ENCODE peak calls at places on chromosome 13, in four cellular contexts. One of them, this sample, is unnamed.

GRCh38 chr13:46668302-46668720 is 115.3 kb downstream of the LRCH1 start:
- DNase-seq in K562: no peak
- DNase-seq in GM12878: no peak
- DNase-seq in HepG2: no peak
- DNase-seq in this sample: no peak

GRCh38 chr13:21799671-21800070 is 128.8 kb downstream of the FGF9 start:
- DNase-seq in K562: no peak
- DNase-seq in GM12878: no peak
- DNase-seq in HepG2: no peak
- DNase-seq in this sample: no peak

GRCh38 chr13:42102961-42103688 is 54.7 kb downstream of the DGKH start:
- DNase-seq in K562: no peak
- DNase-seq in GM12878: no peak
- DNase-seq in HepG2: no peak
- DNase-seq in this sample: no peak

GRCh38 chr13:28415994-28416411 is 78.9 kb downstream of the FLT1 start:
- DNase-seq in K562: no peak
- DNase-seq in GM12878: no peak
- DNase-seq in HepG2: no peak
- DNase-seq in this sample: no peak

GRCh38 chr13:30038884-30039283 is 188.5 kb upstream of the UBL3 start:
- DNase-seq in K562: no peak
- DNase-seq in GM12878: no peak
- DNase-seq in HepG2: no peak
- DNase-seq in this sample: no peak

GRCh38 chr13:102597029-102598015 is 536 bp downstream of the TPP2 start:
- DNase-seq in K562: peak
- DNase-seq in GM12878: no peak
- DNase-seq in HepG2: no peak
- DNase-seq in this sample: no peak

GRCh38 chr13:44434441-44435141 is 61.0 kb downstream of the SERP2 start:
- DNase-seq in K562: no peak
- DNase-seq in GM12878: no peak
- DNase-seq in HepG2: no peak
- DNase-seq in this sample: no peak

GRCh38 chr13:94813920-94814500 is 101.7 kb upstream of the SOX21 start:
- DNase-seq in K562: no peak
- DNase-seq in GM12878: peak
- DNase-seq in HepG2: no peak
- DNase-seq in this sample: no peak

GRCh38 chr13:109381546-109382180 is 404.7 kb downstream of the IRS2 start:
- DNase-seq in K562: no peak
- DNase-seq in GM12878: no peak
- DNase-seq in HepG2: no peak
- DNase-seq in this sample: no peak

GRCh38 chr13:62799038-62799535 is 1383.4 kb upstream of the PCDH20 start:
- DNase-seq in K562: no peak
- DNase-seq in GM12878: no peak
- DNase-seq in HepG2: no peak
- DNase-seq in this sample: no peak

GRCh38 chr13:90689111-90689510 is 658.4 kb upstream of the MIR17HG start:
- DNase-seq in K562: no peak
- DNase-seq in GM12878: no peak
- DNase-seq in HepG2: no peak
- DNase-seq in this sample: no peak

GRCh38 chr13:27826379-27827353 is 34.4 kb downstream of the GSX1 start:
- DNase-seq in K562: peak
- DNase-seq in GM12878: peak
- DNase-seq in HepG2: peak
- DNase-seq in this sample: peak

GRCh38 chr13:108549989-108550388 is 79.4 kb upstream of the MYO16 start:
- DNase-seq in K562: no peak
- DNase-seq in GM12878: no peak
- DNase-seq in HepG2: no peak
- DNase-seq in this sample: no peak

GRCh38 chr13:99442273-99442895 is 58.9 kb upstream of the TM9SF2 start:
- DNase-seq in K562: peak
- DNase-seq in GM12878: no peak
- DNase-seq in HepG2: peak
- DNase-seq in this sample: peak

GRCh38 chr13:95457294-95457693 is 95.2 kb upstream of the CLDN10 start:
- DNase-seq in K562: no peak
- DNase-seq in GM12878: peak
- DNase-seq in HepG2: no peak
- DNase-seq in this sample: no peak

GRCh38 chr13:98483636-98484288 is 93.1 kb downstream of the STK24 start:
- DNase-seq in K562: no peak
- DNase-seq in GM12878: no peak
- DNase-seq in HepG2: no peak
- DNase-seq in this sample: no peak

GRCh38 chr13:68358218-68358817 is 1128.2 kb upstream of the PCDH9 start:
- DNase-seq in K562: no peak
- DNase-seq in GM12878: no peak
- DNase-seq in HepG2: no peak
- DNase-seq in this sample: no peak

GRCh38 chr13:79990048-79990447 is 350.9 kb downstream of the SPRY2 start:
- DNase-seq in K562: no peak
- DNase-seq in GM12878: no peak
- DNase-seq in HepG2: no peak
- DNase-seq in this sample: no peak

GRCh38 chr13:111539791-111540446 is 219.5 kb downstream of the TEX29 start:
- DNase-seq in K562: no peak
- DNase-seq in GM12878: no peak
- DNase-seq in HepG2: no peak
- DNase-seq in this sample: no peak

GRCh38 chr13:77737583-77738200 is 40.2 kb downstream of the SLAIN1 start:
- DNase-seq in K562: no peak
- DNase-seq in GM12878: no peak
- DNase-seq in HepG2: no peak
- DNase-seq in this sample: no peak

GRCh38 chr13:33264620-33264978 is 21.0 kb downstream of the STARD13 start:
- DNase-seq in K562: no peak
- DNase-seq in GM12878: no peak
- DNase-seq in HepG2: no peak
- DNase-seq in this sample: no peak

GRCh38 chr13:101258071-101258470 is 158.2 kb downstream of the NALCN start:
- DNase-seq in K562: peak
- DNase-seq in GM12878: peak
- DNase-seq in HepG2: peak
- DNase-seq in this sample: peak

GRCh38 chr13:109255457-109255856 is 530.9 kb downstream of the IRS2 start:
- DNase-seq in K562: no peak
- DNase-seq in GM12878: no peak
- DNase-seq in HepG2: no peak
- DNase-seq in this sample: no peak

GRCh38 chr13:34733720-34734119 is 208.3 kb upstream of the NBEA start:
- DNase-seq in K562: no peak
- DNase-seq in GM12878: no peak
- DNase-seq in HepG2: no peak
- DNase-seq in this sample: no peak
- TF ChIP-seq CHD4 in K562: no peak
- TF ChIP-seq CHD4 in GM12878: no peak
- TF ChIP-seq CHD4 in HepG2: no peak
- TF ChIP-seq CHD4 in this sample: no peak

DNA sequence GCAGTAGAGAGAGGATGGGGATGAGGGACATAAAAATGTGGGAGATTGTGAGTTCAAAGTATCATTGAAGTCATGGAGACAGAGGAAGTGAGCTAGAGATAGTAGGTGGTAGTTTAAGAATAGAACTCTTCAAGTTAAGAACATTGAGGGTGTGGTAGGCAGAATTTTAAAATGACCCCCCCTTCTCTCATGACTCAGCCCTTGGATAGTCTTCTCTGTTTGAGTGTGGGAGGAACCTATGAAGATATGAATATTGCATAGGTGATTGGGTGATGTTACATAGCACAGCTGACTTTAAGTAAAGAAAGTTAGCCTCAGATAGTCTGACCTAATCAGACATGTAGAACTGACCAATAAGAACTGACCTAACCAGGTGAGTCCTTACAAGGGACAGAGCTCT is 418.6 kb downstream of the FOXO1 start:
- DNase-seq in K562: no peak
- DNase-seq in GM12878: no peak
- DNase-seq in HepG2: no peak
- DNase-seq in this sample: no peak
- TF ChIP-seq CHD4 in K562: no peak
- TF ChIP-seq CHD4 in GM12878: no peak
- TF ChIP-seq CHD4 in HepG2: no peak
- TF ChIP-seq CHD4 in this sample: no peak

GRCh38 chr13:112697756-112698655 is 8.2 kb downstream of the ATP11A start:
- DNase-seq in K562: no peak
- DNase-seq in GM12878: no peak
- DNase-seq in HepG2: peak
- DNase-seq in this sample: no peak

GRCh38 chr13:112702983-112703379 is 13.1 kb downstream of the ATP11A start:
- DNase-seq in K562: no peak
- DNase-seq in GM12878: no peak
- DNase-seq in HepG2: no peak
- DNase-seq in this sample: no peak

GRCh38 chr13:112699318-112699918 is 9.6 kb downstream of the ATP11A start:
- DNase-seq in K562: no peak
- DNase-seq in GM12878: no peak
- DNase-seq in HepG2: peak
- DNase-seq in this sample: no peak

GRCh38 chr13:112702341-112702982 is 12.6 kb downstream of the ATP11A start:
- DNase-seq in K562: no peak
- DNase-seq in GM12878: no peak
- DNase-seq in HepG2: no peak
- DNase-seq in this sample: no peak

DNA sequence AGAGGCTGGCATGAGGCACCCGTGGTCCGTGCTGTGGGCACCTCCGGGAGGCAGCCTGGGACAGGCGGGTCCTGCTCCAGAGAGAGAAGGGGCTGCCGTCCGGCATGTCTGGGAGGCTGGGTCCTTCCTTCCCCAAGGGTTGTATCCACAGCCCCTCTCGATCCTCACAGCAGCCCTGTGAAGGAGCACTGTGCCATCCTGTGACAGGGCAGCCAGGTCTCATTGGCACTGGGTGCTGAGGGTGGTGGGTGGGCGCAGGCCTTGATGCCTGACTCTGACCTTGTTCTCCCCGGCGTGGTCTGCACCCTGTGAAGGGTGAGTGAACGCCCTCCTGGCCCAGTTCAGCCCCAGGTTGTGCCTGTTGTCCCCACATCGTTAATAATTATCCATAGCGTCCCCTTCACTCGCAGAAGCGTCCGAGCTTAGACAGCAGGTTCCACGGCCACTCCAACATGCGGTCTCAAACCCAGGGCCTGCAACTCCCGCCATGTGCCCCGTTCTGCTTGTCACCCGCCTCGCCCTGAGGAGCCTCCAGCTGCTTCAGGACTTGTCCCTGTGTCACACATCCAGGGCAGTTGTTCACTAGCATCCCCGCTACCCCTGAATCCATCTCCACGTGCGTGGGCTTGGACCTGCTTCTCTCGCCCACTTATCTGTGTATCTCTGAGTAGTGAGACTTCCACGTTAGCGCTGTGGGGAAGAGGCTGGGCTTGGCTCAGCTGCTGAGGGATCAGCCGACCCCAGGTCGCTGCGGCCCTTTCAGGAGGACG is 10.6 kb downstream of the ATP11A start:
- DNase-seq in K562: no peak
- DNase-seq in GM12878: no peak
- DNase-seq in HepG2: no peak
- DNase-seq in this sample: no peak
- TF ChIP-seq CHD4 in K562: no peak
- TF ChIP-seq CHD4 in GM12878: no peak
- TF ChIP-seq CHD4 in HepG2: no peak
- TF ChIP-seq CHD4 in this sample: no peak

DNA sequence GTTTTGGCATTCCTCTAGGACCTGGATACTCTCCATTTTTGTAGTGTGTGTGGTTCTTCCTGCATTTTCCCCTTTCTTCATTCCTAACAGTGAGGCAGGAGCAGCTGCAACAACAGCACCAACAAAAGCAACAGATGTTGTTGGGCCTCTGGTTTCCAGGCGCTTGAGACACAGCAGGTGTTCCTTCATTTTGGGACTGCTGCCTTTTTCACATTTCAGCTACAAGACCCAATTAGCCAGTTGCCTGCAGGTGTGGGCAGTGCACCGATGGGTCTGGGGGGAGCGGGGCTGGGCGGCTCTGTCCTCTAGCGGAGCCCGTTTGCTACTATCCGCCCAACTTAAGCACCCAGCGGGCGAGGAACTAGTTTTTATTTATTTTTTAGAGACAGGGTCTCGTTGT is 26.0 kb downstream of the ELF1 start:
- DNase-seq in K562: no peak
- DNase-seq in GM12878: no peak
- DNase-seq in HepG2: no peak
- DNase-seq in this sample: no peak
- TF ChIP-seq CHD4 in K562: no peak
- TF ChIP-seq CHD4 in GM12878: no peak
- TF ChIP-seq CHD4 in HepG2: no peak
- TF ChIP-seq CHD4 in this sample: no peak

GRCh38 chr13:57813641-57814040 is 182.1 kb downstream of the PCDH17 start:
- DNase-seq in K562: no peak
- DNase-seq in GM12878: no peak
- DNase-seq in HepG2: no peak
- DNase-seq in this sample: no peak
- TF ChIP-seq CHD4 in K562: no peak
- TF ChIP-seq CHD4 in GM12878: no peak
- TF ChIP-seq CHD4 in HepG2: no peak
- TF ChIP-seq CHD4 in this sample: no peak

GRCh38 chr13:89565711-89566110 is 1781.8 kb upstream of the MIR17HG start:
- DNase-seq in K562: no peak
- DNase-seq in GM12878: no peak
- DNase-seq in HepG2: no peak
- DNase-seq in this sample: no peak
- TF ChIP-seq CHD4 in K562: no peak
- TF ChIP-seq CHD4 in GM12878: no peak
- TF ChIP-seq CHD4 in HepG2: no peak
- TF ChIP-seq CHD4 in this sample: no peak

DNA sequence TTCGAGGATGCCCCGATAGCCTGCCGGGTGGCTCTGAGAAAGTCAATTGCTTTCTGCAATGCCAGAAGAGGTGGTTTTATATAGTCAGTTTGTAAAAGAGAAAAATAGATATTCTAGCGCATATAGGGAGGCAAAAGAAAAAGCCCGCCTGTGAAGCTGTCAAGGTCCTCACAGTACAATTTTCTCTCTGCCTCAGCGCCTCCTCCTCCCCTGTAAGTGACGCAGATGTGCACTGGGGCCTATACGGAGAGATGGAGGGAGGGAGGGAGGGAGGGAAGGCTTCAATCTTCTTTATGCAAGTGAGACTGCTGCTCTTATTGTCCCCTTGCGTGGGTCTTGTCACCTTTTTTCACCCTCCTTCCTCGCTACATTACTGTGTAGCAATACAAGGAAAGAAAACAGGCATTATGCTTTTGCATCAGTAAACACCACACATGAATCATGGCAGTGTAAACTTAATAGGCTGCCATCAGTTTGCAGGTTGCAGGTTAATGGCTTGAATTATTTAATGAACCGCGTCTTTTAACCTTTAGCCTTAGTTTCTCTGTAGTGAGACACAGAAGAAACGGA is at the start of gene KLHL1:
- DNase-seq in K562: no peak
- DNase-seq in GM12878: no peak
- DNase-seq in HepG2: no peak
- DNase-seq in this sample: no peak
- TF ChIP-seq CHD4 in K562: no peak
- TF ChIP-seq CHD4 in GM12878: no peak
- TF ChIP-seq CHD4 in HepG2: no peak
- TF ChIP-seq CHD4 in this sample: no peak